ENCODE peak calls at places on chromosomes 6 and 20, in six cellular contexts. One of them, this sample, is unnamed.

GRCh38 chr6:100160913-100161312 is 166.9 kb upstream of the MCHR2 start:
- DNase-seq in right lobe of liver: no peak
- DNase-seq in Peyer's patch: no peak
- DNase-seq in colonic mucosa: no peak
- DNase-seq in PC-9: no peak
- DNase-seq in heart right ventricle: no peak
- DNase-seq in this sample: no peak

GRCh38 chr6:158903801-158904200 is 84.6 kb upstream of the EZR start:
- DNase-seq in Peyer's patch: no peak
- DNase-seq in right lobe of liver: no peak
- DNase-seq in colonic mucosa: no peak
- DNase-seq in PC-9: no peak
- DNase-seq in heart right ventricle: no peak
- DNase-seq in this sample: no peak

GRCh38 chr6:111030008-111031006 is 48.5 kb downstream of the RPF2 start:
- DNase-seq in Peyer's patch: no peak
- DNase-seq in right lobe of liver: peak; percentile 92
- DNase-seq in PC-9: no peak
- DNase-seq in heart right ventricle: peak; percentile 49
- DNase-seq in colonic mucosa: no peak
- DNase-seq in this sample: no peak

GRCh38 chr20:48332555-48332954 is 495.2 kb downstream of the PREX1 start:
- DNase-seq in right lobe of liver: no peak
- DNase-seq in PC-9: no peak
- DNase-seq in Peyer's patch: no peak
- DNase-seq in colonic mucosa: no peak
- DNase-seq in heart right ventricle: no peak
- DNase-seq in this sample: no peak

GRCh38 chr20:62739581-62740285 is 31.1 kb downstream of the NTSR1 start:
- DNase-seq in right lobe of liver: peak; percentile 51
- DNase-seq in colonic mucosa: peak; percentile 47
- DNase-seq in PC-9: peak; percentile 61
- DNase-seq in heart right ventricle: peak; percentile 37
- DNase-seq in Peyer's patch: peak; percentile 64
- DNase-seq in this sample: no peak

GRCh38 chr6:105080279-105080678 is 99.5 kb downstream of the POPDC3 start:
- DNase-seq in Peyer's patch: no peak
- DNase-seq in heart right ventricle: no peak
- DNase-seq in PC-9: no peak
- DNase-seq in right lobe of liver: no peak
- DNase-seq in colonic mucosa: no peak
- DNase-seq in this sample: no peak

GRCh38 chr6:157946865-157947532 is 34.7 kb upstream of the SYNJ2 start:
- DNase-seq in PC-9: no peak
- DNase-seq in heart right ventricle: no peak
- DNase-seq in colonic mucosa: no peak
- DNase-seq in right lobe of liver: no peak
- DNase-seq in Peyer's patch: no peak
- DNase-seq in this sample: no peak

GRCh38 chr6:72522735-72523141 is 99.1 kb upstream of the KCNQ5 start:
- DNase-seq in right lobe of liver: no peak
- DNase-seq in PC-9: no peak
- DNase-seq in Peyer's patch: no peak
- DNase-seq in heart right ventricle: no peak
- DNase-seq in colonic mucosa: no peak
- DNase-seq in this sample: no peak

GRCh38 chr6:31350551-31350950 is 6.4 kb downstream of the HLA-B start:
- DNase-seq in colonic mucosa: no peak
- DNase-seq in Peyer's patch: peak; percentile 64
- DNase-seq in heart right ventricle: no peak
- DNase-seq in PC-9: no peak
- DNase-seq in right lobe of liver: no peak
- DNase-seq in this sample: no peak

GRCh38 chr20:33645072-33645358 is 17.1 kb upstream of the C20orf144 start:
- DNase-seq in colonic mucosa: no peak
- DNase-seq in Peyer's patch: no peak
- DNase-seq in PC-9: no peak
- DNase-seq in right lobe of liver: no peak
- DNase-seq in heart right ventricle: no peak
- DNase-seq in this sample: no peak

GRCh38 chr6:6724319-6725119 is 136.0 kb downstream of the LY86 start:
- DNase-seq in right lobe of liver: peak; percentile 84
- DNase-seq in Peyer's patch: peak; percentile 48
- DNase-seq in heart right ventricle: peak; percentile 66
- DNase-seq in PC-9: peak; percentile 70
- DNase-seq in colonic mucosa: peak; percentile 84
- DNase-seq in this sample: no peak

GRCh38 chr6:6723316-6723715 is 134.8 kb downstream of the LY86 start:
- DNase-seq in Peyer's patch: no peak
- DNase-seq in right lobe of liver: no peak
- DNase-seq in heart right ventricle: no peak
- DNase-seq in colonic mucosa: no peak
- DNase-seq in PC-9: no peak
- DNase-seq in this sample: no peak

GRCh38 chr6:6723792-6724318 is 135.3 kb downstream of the LY86 start:
- DNase-seq in heart right ventricle: no peak
- DNase-seq in right lobe of liver: no peak
- DNase-seq in colonic mucosa: peak; percentile 65
- DNase-seq in Peyer's patch: no peak
- DNase-seq in PC-9: no peak
- DNase-seq in this sample: no peak

GRCh38 chr6:6725834-6726194 is 137.3 kb downstream of the LY86 start:
- DNase-seq in PC-9: no peak
- DNase-seq in colonic mucosa: no peak
- DNase-seq in right lobe of liver: no peak
- DNase-seq in heart right ventricle: no peak
- DNase-seq in Peyer's patch: no peak
- DNase-seq in this sample: no peak

GRCh38 chr6:6725120-6725833 is 136.8 kb downstream of the LY86 start:
- DNase-seq in heart right ventricle: no peak
- DNase-seq in Peyer's patch: no peak
- DNase-seq in PC-9: no peak
- DNase-seq in colonic mucosa: no peak
- DNase-seq in right lobe of liver: no peak
- DNase-seq in this sample: no peak
- H3K4me3 ChIP-seq in heart right ventricle: peak overlapping the region; percentile 55
- H3K4me3 ChIP-seq in Peyer's patch: no peak overlapping the region
- H3K4me3 ChIP-seq in PC-9: no peak overlapping the region
- H3K4me3 ChIP-seq in colonic mucosa: no peak overlapping the region
- H3K4me3 ChIP-seq in right lobe of liver: peak overlapping the region; percentile 26
- H3K4me3 ChIP-seq in this sample: peak overlapping the region; percentile 41

DNA sequence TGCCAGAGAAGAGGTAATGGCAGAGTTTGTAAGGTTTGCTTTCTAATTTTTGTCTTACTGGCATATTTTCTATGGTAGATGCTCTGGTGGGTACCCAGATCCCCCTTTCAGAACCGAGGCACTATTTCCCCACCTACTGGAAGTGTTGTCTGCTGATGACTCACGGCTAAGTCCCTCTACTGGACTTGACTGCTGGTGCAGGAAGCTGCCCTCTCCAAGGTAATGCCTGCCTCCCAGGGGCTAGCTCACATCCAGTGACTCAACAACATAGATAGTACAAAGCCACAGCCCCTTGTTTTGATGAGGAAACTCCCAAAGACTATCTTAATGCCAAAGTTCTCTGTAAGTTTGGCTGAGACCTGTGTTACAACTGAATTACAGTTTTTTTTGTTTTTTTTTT is 285.4 kb upstream of the FLRT3 start:
- DNase-seq in colonic mucosa: no peak
- DNase-seq in heart right ventricle: no peak
- DNase-seq in Peyer's patch: no peak
- DNase-seq in PC-9: peak; percentile 18
- DNase-seq in right lobe of liver: no peak
- DNase-seq in this sample: no peak
- TF ChIP-seq CTCF in colonic mucosa: no peak
- TF ChIP-seq CTCF in heart right ventricle: no peak
- TF ChIP-seq CTCF in Peyer's patch: no peak
- TF ChIP-seq CTCF in PC-9: no peak
- TF ChIP-seq CTCF in right lobe of liver: no peak
- TF ChIP-seq CTCF in this sample: no peak

DNA sequence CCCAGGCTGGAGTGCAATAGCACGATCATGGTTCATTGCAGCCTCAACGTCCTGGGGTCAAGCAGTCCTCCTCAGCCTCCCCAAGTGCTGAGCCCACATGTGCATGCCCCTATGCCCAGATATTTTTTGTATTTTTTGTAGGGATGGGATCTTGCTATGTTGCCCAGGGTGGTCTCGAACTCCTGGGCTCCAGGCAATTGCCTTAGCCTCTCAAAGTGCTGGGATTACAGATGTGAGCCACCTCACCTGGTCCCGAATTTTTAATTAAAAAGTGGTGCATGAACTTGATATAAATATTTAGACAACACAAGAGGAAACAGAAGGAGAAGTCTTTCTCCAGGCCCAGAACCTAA is 7.1 kb upstream of the RNF114 start:
- DNase-seq in heart right ventricle: no peak
- DNase-seq in right lobe of liver: no peak
- DNase-seq in colonic mucosa: no peak
- DNase-seq in PC-9: no peak
- DNase-seq in Peyer's patch: no peak
- DNase-seq in this sample: no peak
- H3K4me3 ChIP-seq in heart right ventricle: no peak overlapping the region
- H3K4me3 ChIP-seq in right lobe of liver: no peak overlapping the region
- H3K4me3 ChIP-seq in colonic mucosa: no peak overlapping the region
- H3K4me3 ChIP-seq in PC-9: no peak overlapping the region
- H3K4me3 ChIP-seq in Peyer's patch: no peak overlapping the region
- H3K4me3 ChIP-seq in this sample: no peak overlapping the region

GRCh38 chr6:144244688-144245087 is 40.4 kb upstream of the UTRN start:
- DNase-seq in right lobe of liver: no peak
- DNase-seq in heart right ventricle: no peak
- DNase-seq in PC-9: no peak
- DNase-seq in Peyer's patch: no peak
- DNase-seq in colonic mucosa: no peak
- DNase-seq in this sample: no peak
- TF ChIP-seq CTCF in right lobe of liver: peak; percentile 14
- TF ChIP-seq CTCF in heart right ventricle: peak; percentile 14
- TF ChIP-seq CTCF in PC-9: no peak
- TF ChIP-seq CTCF in Peyer's patch: no peak
- TF ChIP-seq CTCF in colonic mucosa: no peak
- TF ChIP-seq CTCF in this sample: no peak

DNA sequence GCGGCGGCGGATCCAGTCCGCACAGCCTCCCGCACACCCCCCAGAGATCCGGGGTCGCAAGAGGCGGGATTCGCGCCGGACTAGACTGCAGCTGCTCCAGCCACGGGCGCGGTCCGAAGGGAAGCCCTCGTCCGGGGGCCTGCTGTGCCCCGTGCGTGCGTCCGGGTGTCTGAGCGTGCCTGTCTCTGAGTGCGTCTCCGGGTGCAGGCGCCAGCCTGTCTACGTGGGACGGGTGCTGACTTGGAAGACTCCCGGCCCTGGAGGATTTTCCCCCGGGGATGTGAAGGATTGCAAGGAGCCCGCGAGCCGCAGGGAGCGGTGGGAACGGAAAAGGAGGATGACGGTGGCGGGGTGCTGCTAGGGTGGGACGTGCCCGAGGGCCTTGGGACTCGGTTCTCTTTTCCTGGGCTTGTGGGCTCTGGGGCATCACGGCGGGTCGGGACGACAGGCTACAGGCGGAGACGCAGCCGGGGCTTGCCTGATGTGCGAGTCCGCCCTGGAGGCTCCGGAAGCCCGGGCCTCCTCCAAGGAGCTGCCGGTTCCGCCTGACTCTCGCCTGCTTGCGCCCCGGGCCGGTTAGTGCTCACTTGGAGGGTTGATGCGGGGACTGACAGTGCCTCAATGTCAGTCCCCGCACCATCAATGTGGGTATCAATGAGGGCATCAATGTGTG is 5.7 kb downstream of the MAFB start:
- DNase-seq in heart right ventricle: peak; percentile 45
- DNase-seq in PC-9: no peak
- DNase-seq in right lobe of liver: peak; percentile 68
- DNase-seq in Peyer's patch: no peak
- DNase-seq in colonic mucosa: no peak
- DNase-seq in this sample: no peak
- H3K4me3 ChIP-seq in heart right ventricle: peak overlapping the region; percentile 57
- H3K4me3 ChIP-seq in PC-9: no peak overlapping the region
- H3K4me3 ChIP-seq in right lobe of liver: peak overlapping the region; percentile 26
- H3K4me3 ChIP-seq in Peyer's patch: no peak overlapping the region
- H3K4me3 ChIP-seq in colonic mucosa: peak overlapping the region; percentile 0
- H3K4me3 ChIP-seq in this sample: no peak overlapping the region

DNA sequence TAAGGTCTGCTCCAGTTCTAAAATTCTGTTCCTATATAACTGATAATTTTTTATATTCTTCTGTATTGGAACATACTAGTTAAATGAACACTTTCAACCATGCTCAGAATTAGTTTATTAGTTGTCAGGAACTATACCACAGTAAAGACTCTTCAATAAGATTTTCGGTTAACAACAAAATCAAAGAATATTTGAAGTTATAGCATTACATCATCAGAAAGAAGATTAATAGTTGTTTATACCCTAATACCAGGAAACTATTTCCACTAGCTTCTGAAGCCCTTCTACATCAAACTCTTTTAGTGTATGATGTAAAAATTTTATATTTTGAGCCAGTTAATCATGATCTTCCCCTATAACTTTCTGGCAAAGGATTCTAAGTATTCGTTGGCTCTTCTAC is 6.6 kb downstream of the CALHM4 start:
- DNase-seq in right lobe of liver: no peak
- DNase-seq in colonic mucosa: no peak
- DNase-seq in Peyer's patch: no peak
- DNase-seq in heart right ventricle: no peak
- DNase-seq in PC-9: no peak
- DNase-seq in this sample: no peak
- TF ChIP-seq CTCF in right lobe of liver: no peak
- TF ChIP-seq CTCF in colonic mucosa: no peak
- TF ChIP-seq CTCF in Peyer's patch: no peak
- TF ChIP-seq CTCF in heart right ventricle: no peak
- TF ChIP-seq CTCF in PC-9: peak; percentile 18
- TF ChIP-seq CTCF in this sample: no peak